ENCODE peak calls at places on chromosome 4, in six cellular contexts. H is heart left ventricle, X is upper lobe of left lung, S is mesendoderm, N is left ventricle myocardium inferior, B is cardiac muscle cell. Z is an unnamed sample.

GRCh38 chr4:73379946-73380345 is 24.1 kb upstream of the ALB start:
- DNase-seq in H (no peak), X (no peak), S (no peak), N (no peak), B (no peak), Z (no peak)

GRCh38 chr4:38539501-38539900 is 124.5 kb upstream of the KLF3 start:
- DNase-seq in H (no peak), X (no peak), S (no peak), N (no peak), B (no peak), Z (no peak)

GRCh38 chr4:70793626-70794025 is 46.1 kb downstream of the GRSF1 start:
- DNase-seq in H (no peak), X (no peak), S (no peak), N (no peak), B (no peak), Z (no peak)

GRCh38 chr4:176837176-176837915 is 44.6 kb upstream of the VEGFC start:
- DNase-seq in H (no peak), X (no peak), S (no peak), N (no peak), B (no peak), Z (no peak)

GRCh38 chr4:41432889-41433288 is 105.1 kb upstream of the LIMCH1 start:
- DNase-seq in H (no peak), X (no peak), S (peak; percentile 99), N (no peak), B (no peak), Z (no peak)

GRCh38 chr4:149781150-149781549 is 34.5 kb downstream of the IQCM start:
- DNase-seq in H (no peak), X (no peak), S (no peak), N (no peak), B (no peak), Z (no peak)

GRCh38 chr4:79311279-79311678 is 14.6 kb downstream of the NAA11 start:
- DNase-seq in H (no peak), X (no peak), S (no peak), N (no peak), B (no peak), Z (no peak)

GRCh38 chr4:123246085-123246484 is 150.5 kb upstream of the SPRY1 start:
- DNase-seq in H (no peak), X (no peak), S (no peak), N (no peak), B (no peak), Z (no peak)

GRCh38 chr4:109298279-109299010 is 4.0 kb downstream of the COL25A1 start:
- DNase-seq in H (no peak), X (no peak), S (peak; percentile 70), N (no peak), B (peak; percentile 20), Z (no peak)

GRCh38 chr4:24794916-24795665 is at the start of gene SOD3:
- DNase-seq in H (peak; percentile 86), X (peak; percentile 63), S (peak; percentile 91), N (peak; percentile 84), B (peak; percentile 83), Z (no peak)

GRCh38 chr4:17027495-17027894 is 129.1 kb upstream of the LDB2 start:
- DNase-seq in H (no peak), X (no peak), S (no peak), N (no peak), B (no peak), Z (no peak)

DNA sequence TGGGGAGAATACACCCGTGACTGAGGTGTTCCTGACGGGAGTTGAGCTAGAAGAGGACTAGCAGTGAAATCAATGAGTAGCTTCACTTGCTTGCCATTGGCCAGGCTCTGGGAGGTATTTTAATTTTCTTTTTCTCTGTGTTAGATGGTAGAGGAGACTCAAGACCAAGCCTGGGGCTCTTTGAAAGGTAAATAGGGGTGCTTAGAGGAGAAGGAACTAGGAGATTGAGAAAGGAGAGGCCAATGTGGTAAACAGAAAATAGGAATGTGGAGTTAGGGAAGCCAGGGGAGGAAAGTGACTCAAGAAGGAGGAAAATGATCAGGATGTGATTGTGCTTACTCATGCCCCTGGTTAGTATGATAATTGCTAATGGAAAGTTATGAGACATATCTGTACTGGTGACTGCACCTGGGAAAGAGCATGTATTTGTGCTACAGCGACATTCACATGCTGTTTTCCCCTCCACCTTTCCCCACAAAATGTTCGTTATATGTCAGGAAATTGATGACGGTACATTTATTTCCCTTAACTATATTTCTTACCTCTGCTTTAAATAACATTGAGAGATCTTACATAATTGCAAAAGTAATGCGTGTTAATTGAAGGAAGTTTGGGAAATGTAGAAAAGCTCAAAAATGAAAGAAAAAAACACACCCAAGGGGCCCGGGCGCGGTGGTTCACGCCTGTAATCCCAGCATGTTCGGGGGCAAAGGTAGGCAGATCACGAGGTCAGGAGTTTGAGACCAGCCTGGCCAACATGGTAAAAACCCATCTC is 16.9 kb upstream of the LRBA start:
- DNase-seq in H (no peak), X (no peak), S (no peak), N (no peak), B (no peak), Z (no peak)
- H3K27ac ChIP-seq in H (no peak overlapping the region), X (no peak overlapping the region), S (no peak overlapping the region), N (no peak overlapping the region), B (no peak overlapping the region), Z (no peak overlapping the region)

DNA sequence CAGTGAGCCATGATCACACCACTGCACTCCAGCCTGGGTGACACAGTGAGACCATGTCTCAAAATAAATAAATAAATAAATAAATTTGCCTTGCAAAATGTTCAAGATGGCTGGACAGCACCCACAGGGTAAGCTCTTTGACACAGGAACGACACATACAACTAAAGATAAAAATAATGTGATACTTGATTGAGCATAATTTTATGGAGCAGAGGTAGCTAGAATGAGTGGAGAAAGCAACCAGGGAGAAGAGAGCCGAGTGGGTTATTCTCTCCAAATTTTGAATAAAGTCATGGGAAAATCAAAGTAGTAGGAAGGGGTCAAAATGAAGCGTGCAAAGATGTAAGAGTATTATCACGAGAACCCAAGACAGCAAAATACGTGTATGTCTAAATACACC is 121.5 kb downstream of the IRF2 start:
- DNase-seq in H (no peak), X (no peak), S (no peak), N (no peak), B (no peak), Z (no peak)
- H3K4me1 ChIP-seq in H (peaks cover 41% of the 10 kb centered on the region), X (peaks cover 33% of the 10 kb centered on the region), S (no peaks in the 10 kb centered on the region), N (peaks cover 34% of the 10 kb centered on the region), B (peaks cover 10% of the 10 kb centered on the region), Z (peaks cover 18% of the 10 kb centered on the region)

DNA sequence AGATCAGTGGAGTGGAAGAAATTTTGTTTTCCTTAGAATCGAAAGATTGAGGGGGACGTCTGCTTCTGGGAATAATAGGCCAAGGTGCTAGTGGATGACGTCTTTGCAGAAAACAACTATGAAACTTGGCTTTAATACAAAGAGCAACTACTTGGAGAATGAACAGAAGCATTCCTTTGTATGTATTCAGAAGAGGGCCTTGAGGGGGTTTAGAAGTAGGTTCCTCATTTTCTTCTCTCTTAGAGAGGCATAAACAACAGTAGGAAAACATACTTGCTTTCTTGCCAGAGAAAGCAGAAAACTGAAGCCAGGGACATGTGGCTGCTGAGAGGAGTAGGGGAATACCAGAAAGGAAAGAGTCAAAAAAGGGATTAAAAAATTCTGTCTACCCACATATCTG is 167.8 kb downstream of the ZNF330 start:
- DNase-seq in H (no peak), X (no peak), S (peak; percentile 1), N (no peak), B (no peak), Z (no peak)
- H3K27ac ChIP-seq in H (no peak overlapping the region), X (no peak overlapping the region), S (no peak overlapping the region), N (no peak overlapping the region), B (no peak overlapping the region), Z (no peak overlapping the region)

GRCh38 chr4:76197001-76197743 is 16.5 kb downstream of the SCARB2 start:
- DNase-seq in H (no peak), X (no peak), S (no peak), N (no peak), B (no peak), Z (no peak)

GRCh38 chr4:76199664-76200211 is 13.9 kb downstream of the SCARB2 start:
- DNase-seq in H (no peak), X (no peak), S (peak; percentile 21), N (peak; percentile 29), B (no peak), Z (no peak)

GRCh38 chr4:76198411-76199237 is 15.0 kb downstream of the SCARB2 start:
- DNase-seq in H (peak; percentile 49), X (no peak), S (peak; percentile 32), N (peak; percentile 46), B (peak; percentile 52), Z (peak; percentile 91)

GRCh38 chr4:76195326-76195725 is 18.3 kb downstream of the SCARB2 start:
- DNase-seq in H (no peak), X (no peak), S (no peak), N (no peak), B (no peak), Z (no peak)

DNA sequence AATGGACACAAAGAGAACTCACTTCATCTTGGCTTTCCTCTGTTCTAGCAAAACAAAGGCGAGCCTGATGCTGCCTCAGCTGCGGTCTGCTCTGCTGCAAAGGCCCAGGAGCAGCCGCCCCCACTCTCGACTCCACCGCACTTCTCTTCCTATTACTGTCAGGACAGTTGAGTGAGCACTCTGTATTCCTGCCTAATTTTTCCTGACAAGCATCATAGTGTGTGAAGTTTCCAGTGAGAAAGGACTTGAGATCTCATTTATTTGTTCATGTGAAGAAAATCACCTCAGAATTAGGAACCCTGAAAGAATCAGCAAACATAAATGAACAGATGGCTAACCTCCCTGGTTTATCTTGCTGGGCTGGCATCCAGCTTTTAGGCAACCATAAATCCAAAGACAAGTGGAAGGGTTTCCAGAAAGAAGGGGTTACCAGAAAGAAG is 15.6 kb downstream of the SCARB2 start:
- DNase-seq in H (peak; percentile 53), X (peak; percentile 28), S (no peak), N (peak; percentile 44), B (no peak), Z (peak; percentile 92)
- H3K4me1 ChIP-seq in H (peaks cover 83% of the 10 kb centered on the region), X (peaks cover 84% of the 10 kb centered on the region), S (no peaks in the 10 kb centered on the region), N (peaks cover 91% of the 10 kb centered on the region), B (peaks cover 30% of the 10 kb centered on the region), Z (peaks cover 51% of the 10 kb centered on the region)

DNA sequence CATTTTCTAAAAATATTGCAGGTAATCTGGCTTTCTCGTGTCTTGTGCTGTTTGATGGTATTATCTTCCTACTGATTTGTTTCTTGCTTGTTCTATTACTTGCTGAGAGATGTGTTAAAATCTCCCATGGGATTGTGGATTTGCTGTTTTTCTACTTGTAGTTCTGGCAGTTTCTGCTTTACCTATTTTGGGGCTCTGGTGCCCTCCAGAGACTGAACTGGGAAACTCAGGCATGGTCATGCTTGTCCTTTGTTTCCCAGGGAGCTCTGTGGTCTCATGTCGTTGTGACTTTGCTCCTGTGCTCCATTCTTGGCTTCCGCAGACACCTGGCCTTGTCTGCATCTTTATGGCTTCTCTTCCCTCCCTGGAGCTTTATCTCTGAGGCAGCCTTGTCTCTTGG is 39.5 kb downstream of the NSD2 start:
- DNase-seq in H (no peak), X (no peak), S (peak; percentile 80), N (no peak), B (peak; percentile 62), Z (peak; percentile 44)
- H3K27ac ChIP-seq in H (no peak overlapping the region), X (no peak overlapping the region), S (no peak overlapping the region), N (no peak overlapping the region), B (peak overlapping the region; percentile 63), Z (no peak overlapping the region)

Z was measured in SJCRH30.